ENCODE peak calls at places on chromosomes 11 and 22, in six cellular contexts. V is lung, K is cardiac muscle cell, I is hepatocyte, C is neural progenitor cell, Z is GM06990. R is an unnamed sample. For H3K36me3, the result is how much of the 10 kb centered on the place peaks cover.

GRCh38 chr11:55942785-55943392 is 6.7 kb upstream of the OR5I1 start:
- DNase-seq in Z (no peak), I (peak), V (no peak), C (peak), K (peak), R (no peak)

GRCh38 chr22:44191036-44191454 is 10.3 kb downstream of the PARVG start:
- DNase-seq in K (no peak), C (no peak), V (no peak), Z (peak), I (no peak), R (no peak)

GRCh38 chr11:126431401-126432064 is 76.0 kb downstream of the ST3GAL4 start:
- DNase-seq in Z (no peak), I (peak), C (no peak), K (peak), V (peak), R (peak)

GRCh38 chr11:2357246-2357645 is 19.9 kb upstream of the CD81 start:
- DNase-seq in K (no peak), C (no peak), V (no peak), I (no peak), Z (no peak), R (no peak)

GRCh38 chr22:39534591-39535301 is 2.2 kb upstream of the RPS19BP1 start:
- DNase-seq in I (peak), Z (peak), C (peak), V (peak), K (peak), R (peak)

GRCh38 chr11:22869325-22869724 is 9.1 kb upstream of the CCDC179 start:
- DNase-seq in I (no peak), K (no peak), V (no peak), C (no peak), Z (no peak), R (no peak)

GRCh38 chr11:112523477-112523876 is 262.8 kb upstream of the PLET1 start:
- DNase-seq in I (no peak), V (no peak), C (peak), Z (no peak), K (peak), R (peak)

GRCh38 chr11:94171693-94172440 is 43.2 kb downstream of the PANX1 start:
- DNase-seq in K (peak), V (no peak), I (peak), Z (no peak), C (peak), R (no peak)

GRCh38 chr11:17439316-17439782 is 37.3 kb downstream of the ABCC8 start:
- DNase-seq in V (no peak), Z (no peak), I (peak), C (no peak), K (no peak), R (no peak)

DNA sequence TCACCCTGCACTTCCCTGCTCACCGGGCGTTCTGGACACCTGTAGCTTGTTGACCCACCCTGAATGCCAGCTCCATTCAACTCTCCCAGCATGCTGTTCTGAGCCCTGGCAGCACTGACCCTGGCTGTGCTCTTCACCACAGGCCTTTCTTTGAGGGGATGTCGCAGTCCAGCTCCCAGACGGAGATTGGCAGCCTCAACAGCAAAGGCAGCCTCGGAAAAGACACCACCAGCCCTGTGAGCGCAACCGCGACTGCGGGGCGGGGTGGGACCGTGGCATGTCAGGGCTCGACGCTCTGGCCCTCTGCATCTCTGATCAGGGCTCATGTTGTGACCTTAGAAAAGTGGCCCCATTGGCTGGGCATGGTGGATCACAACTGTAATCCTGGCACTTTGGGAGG is 47.4 kb upstream of the RAB1B start:
- DNase-seq in Z (no peak), V (no peak), K (no peak), C (no peak), I (no peak), R (no peak)
- H3K36me3 ChIP-seq in Z (under half), V (under half), K (under half), C (under half), I (under half), R (half or more)

GRCh38 chr11:65501530-65502273 is 2.9 kb downstream of the MALAT1 start:
- DNase-seq in Z (no peak), K (peak), I (peak), C (no peak), V (no peak), R (peak)
- H3K36me3 ChIP-seq in Z (under half), K (half or more), I (under half), C (half or more), V (under half), R (half or more)

DNA sequence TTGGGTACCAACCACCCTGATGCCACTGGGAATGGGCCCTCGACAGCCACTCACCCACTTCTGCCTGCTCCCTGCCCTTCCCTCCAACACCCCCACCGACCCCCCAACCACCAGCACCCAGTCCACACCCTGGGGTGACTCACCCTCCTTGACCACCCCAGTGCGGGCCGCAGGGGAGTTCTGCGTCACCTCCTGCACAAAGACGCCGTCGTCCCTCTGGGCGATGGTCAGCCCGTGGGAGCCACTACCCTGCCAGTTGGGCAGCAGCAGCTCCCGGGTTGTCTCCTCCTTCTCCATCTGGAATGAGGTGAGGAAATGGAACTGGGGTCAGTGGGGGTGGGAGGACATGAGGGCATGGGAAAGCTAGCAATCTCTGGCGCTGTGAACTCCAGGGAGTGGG is 10.8 kb downstream of the AHNAK start:
- DNase-seq in I (no peak), C (no peak), V (no peak), Z (no peak), K (no peak), R (no peak)
- H3K36me3 ChIP-seq in I (under half), C (under half), V (under half), Z (under half), K (under half), R (half or more)

DNA sequence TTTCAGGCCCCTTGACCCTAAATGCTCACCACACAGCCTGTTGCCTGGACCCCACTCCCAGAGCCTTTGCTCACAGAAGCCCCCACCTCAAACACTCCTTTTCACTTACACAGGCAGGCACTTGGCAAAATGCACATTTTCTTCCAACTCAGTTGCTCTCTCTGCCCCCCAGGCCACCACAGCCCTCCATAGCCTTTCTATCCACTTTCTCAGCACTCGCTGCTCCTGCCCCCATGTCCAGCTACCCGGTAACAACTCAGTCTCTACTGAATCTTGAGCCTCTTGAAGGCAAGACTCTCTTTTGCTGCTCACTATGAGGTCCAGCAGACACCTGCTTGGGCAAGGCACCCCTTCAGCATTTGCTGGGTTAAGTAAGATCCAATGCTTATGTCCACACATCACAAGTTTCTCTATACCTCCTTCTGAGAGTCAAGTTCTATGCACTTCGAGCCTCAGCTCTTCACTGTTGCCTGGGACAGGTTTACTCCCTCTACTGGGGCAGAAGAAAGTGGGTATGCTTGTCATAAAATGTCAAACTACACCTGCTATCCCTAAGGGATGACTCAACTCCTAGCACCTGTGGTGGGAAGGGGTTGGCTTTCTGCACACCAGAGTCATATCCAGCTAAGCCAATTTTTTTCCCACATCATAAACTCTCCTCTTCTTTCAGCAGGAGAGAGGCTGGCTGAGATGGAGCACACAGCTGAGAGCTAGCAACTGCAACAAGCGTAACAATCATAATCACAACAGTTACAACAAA is 36.9 kb downstream of the MORC2 start:
- DNase-seq in V (no peak), Z (no peak), K (no peak), I (no peak), C (no peak), R (no peak)
- H3K36me3 ChIP-seq in V (half or more), Z (half or more), K (half or more), I (under half), C (under half), R (under half)

DNA sequence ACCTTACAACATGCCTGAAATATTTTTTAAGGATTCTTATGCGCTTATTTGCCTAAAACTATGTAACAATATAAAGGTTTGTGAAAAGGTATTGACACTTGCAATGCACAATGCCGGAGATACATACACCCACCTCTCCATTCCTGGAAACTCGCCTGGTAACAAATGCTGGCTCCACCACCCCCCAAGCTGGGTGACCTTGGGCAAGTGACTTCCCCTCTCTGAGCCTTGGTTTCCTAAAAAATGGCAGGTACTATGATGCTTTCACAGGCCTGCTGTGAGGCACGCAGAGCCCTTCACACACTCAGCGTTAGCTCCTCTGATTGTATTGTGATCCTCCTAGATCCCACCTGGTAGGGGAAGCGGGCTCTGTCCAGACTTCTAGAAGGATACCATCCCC is 2.3 kb downstream of the GAL3ST1 start:
- DNase-seq in K (no peak), C (no peak), V (no peak), Z (no peak), I (no peak), R (no peak)
- H3K36me3 ChIP-seq in K (under half), C (under half), V (under half), Z (under half), I (under half), R (under half)

DNA sequence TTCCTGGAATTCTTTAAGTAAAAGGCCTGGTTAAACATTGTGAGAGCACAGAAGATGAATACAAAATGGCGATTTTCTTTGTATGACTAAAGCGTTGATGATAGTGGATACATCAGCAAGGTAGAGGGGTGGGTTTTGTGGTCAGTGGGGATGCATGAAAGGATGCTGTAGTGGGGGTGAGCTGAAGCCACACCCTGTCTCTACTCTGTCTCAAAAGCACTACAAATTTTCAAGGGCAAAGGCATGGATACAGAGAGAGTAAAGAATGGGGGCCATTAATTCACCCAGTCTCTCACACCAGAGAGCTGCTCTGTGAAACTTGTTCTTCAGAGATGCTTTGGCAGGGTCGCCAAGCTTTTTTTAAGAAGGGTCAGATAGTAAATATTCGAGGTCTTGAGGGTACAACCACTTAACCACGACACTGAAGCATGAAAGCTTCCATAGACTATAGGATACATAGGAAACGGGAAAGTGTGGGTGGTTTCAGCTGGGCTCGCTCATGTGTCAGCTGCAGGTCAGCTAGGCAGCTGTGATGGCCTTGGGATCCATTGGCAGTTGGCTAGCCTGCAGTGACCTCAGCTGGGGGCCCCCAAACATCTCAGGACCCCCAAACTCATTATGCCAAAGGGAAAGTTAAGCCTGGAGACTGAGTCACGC is 8.3 kb downstream of the TMEM138 start:
- DNase-seq in Z (no peak), V (no peak), C (no peak), K (no peak), I (no peak), R (no peak)
- H3K36me3 ChIP-seq in Z (under half), V (under half), C (under half), K (under half), I (under half), R (half or more)

GRCh38 chr11:116871248-116871647 is 33.8 kb upstream of the APOA1 start:
- DNase-seq in I (no peak), C (no peak), Z (no peak), K (peak), V (no peak), R (no peak)

GRCh38 chr11:116867619-116868018 is 30.2 kb upstream of the APOA1 start:
- DNase-seq in V (no peak), C (no peak), I (no peak), Z (no peak), K (no peak), R (no peak)

GRCh38 chr11:116870054-116870453 is 32.6 kb upstream of the APOA1 start:
- DNase-seq in V (no peak), C (no peak), K (no peak), Z (no peak), I (no peak), R (no peak)

GRCh38 chr11:116868066-116868465 is 30.6 kb upstream of the APOA1 start:
- DNase-seq in Z (no peak), V (no peak), C (no peak), I (no peak), K (no peak), R (no peak)

DNA sequence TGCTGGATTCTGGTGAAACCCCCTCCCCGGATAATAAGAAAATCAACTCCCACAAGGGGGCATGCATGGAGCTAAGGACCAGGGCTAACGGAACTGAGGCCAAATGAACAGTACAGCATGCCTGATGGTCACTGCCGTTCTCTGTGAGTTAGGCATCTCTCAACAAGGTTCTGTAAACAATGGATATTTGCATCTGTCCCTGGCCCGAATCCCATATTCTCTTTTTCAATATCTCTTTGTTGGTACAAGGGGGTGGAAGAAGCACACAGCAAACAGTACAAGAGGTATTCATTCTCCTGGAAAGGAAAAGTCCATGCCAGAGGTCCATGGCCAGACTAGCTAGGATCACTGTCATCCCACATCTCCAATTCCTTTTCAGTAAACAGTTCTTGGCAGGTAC is 32.2 kb upstream of the APOA1 start:
- DNase-seq in C (peak), K (no peak), Z (no peak), V (no peak), I (no peak), R (no peak)
- H3K36me3 ChIP-seq in C (under half), K (half or more), Z (under half), V (under half), I (under half), R (half or more)

GRCh38 chr22:49774499-49775151 is 53.0 kb downstream of the BRD1 start:
- DNase-seq in V (no peak), I (no peak), C (no peak), Z (no peak), K (no peak), R (no peak)

GRCh38 chr22:49776891-49777290 is 50.8 kb downstream of the BRD1 start:
- DNase-seq in C (no peak), Z (no peak), V (no peak), K (no peak), I (no peak), R (peak)

GRCh38 chr22:49774046-49774445 is 53.6 kb downstream of the BRD1 start:
- DNase-seq in I (no peak), V (no peak), K (no peak), Z (no peak), C (no peak), R (no peak)

GRCh38 chr22:49776053-49776511 is 51.6 kb downstream of the BRD1 start:
- DNase-seq in Z (no peak), I (no peak), V (no peak), C (no peak), K (no peak), R (no peak)

DNA sequence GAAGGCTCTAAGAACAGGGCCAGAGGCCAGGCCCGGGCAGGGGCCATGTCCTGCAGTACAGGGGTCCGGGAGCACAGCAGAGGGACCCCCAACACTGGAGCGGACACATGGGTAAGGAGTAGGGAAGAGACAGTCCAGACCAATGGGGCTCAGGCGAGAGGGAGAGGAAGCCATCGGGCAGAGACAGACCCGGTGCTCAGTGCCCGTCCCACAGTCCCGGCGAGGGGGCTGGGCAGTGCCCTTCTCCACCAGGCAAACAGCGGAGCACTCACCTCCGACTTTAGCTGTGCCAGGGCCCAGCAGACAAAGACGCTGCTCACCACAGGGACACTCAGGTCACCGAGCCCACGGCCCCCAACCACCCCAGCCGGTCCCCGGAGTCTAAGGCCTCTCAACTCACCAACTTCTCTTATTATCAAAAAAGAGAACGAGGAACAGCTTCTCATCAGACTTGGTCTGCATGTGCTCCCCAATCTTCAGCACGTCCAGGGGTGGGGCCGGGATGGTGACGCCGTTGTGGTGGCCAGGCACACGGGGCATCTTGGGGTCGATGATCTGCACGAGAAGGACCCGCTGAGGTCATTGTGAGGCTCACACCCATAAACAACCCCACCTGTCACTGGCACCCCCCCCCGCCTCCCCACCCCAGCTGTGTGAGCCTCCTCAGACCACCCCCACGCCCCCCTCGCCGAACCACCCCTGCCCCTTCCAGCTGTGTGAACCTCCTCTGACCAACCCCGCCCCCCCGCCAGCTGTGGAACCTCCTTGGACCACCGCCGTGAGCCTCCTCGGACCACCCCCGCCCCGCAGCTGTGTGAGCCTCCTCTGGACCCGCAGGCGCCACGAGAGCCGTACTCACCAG is 52.3 kb downstream of the BRD1 start:
- DNase-seq in C (no peak), I (no peak), Z (no peak), K (no peak), V (no peak), R (no peak)
- H3K36me3 ChIP-seq in C (under half), I (under half), Z (under half), K (under half), V (under half), R (half or more)